ENCODE peak calls at places on chromosome 11, in eight cellular contexts. E is CD8-positive, alpha-beta T cell; D is GM06990; W is heart right ventricle; L is heart left ventricle; A is fibroblast of lung; G is brain microvascular endothelial cell; Y is lung. V is an unnamed sample.
A peak's percentile ranks its signal among the peaks of the same experiment; 100 is the strongest.

GRCh38 chr11:106482920-106483761 is 405.7 kb downstream of the AASDHPPT start:
- DNase-seq in A (peak; percentile 92), G (peak; percentile 66), Y (no peak), E (no peak), L (no peak), W (no peak), D (no peak), V (peak; percentile 38)

GRCh38 chr11:121841487-121842167 is 274.4 kb downstream of the BLID start:
- DNase-seq in Y (no peak), W (no peak), G (peak; percentile 81), A (peak; percentile 94), E (no peak), L (no peak), D (no peak), V (peak; percentile 81)

GRCh38 chr11:2173150-2173693 is 1.6 kb upstream of the TH start:
- DNase-seq in L (no peak), A (no peak), G (no peak), D (no peak), W (no peak), Y (no peak), E (no peak), V (no peak)

GRCh38 chr11:77619576-77620198 is 17.9 kb downstream of the CLNS1A start:
- DNase-seq in G (no peak), Y (no peak), L (no peak), W (no peak), D (no peak), A (peak; percentile 42), E (no peak), V (no peak)

GRCh38 chr11:125975634-125976033 is 29.8 kb downstream of the VSIG10L2 start:
- DNase-seq in W (no peak), D (no peak), L (no peak), A (no peak), G (no peak), E (no peak), Y (no peak), V (no peak)

GRCh38 chr11:28606930-28607329 is 498.7 kb downstream of the METTL15 start:
- DNase-seq in L (no peak), D (no peak), Y (no peak), W (no peak), E (no peak), G (peak; percentile 4), A (peak; percentile 11), V (peak; percentile 12)

GRCh38 chr11:111387318-111387863 is 8.3 kb upstream of the POU2AF1 start:
- DNase-seq in W (no peak), Y (peak; percentile 82), A (no peak), L (no peak), E (no peak), G (no peak), D (no peak), V (no peak)

GRCh38 chr11:63573881-63574855 is 11.0 kb upstream of the PLAAT2 start:
- DNase-seq in G (peak; percentile 87), E (peak; percentile 21), Y (peak; percentile 60), A (peak; percentile 66), D (no peak), W (peak; percentile 69), L (peak; percentile 61), V (no peak)

GRCh38 chr11:45411221-45411946 is 125.2 kb upstream of the SYT13 start:
- DNase-seq in L (no peak), E (no peak), G (peak; percentile 14), W (no peak), A (peak; percentile 22), Y (no peak), D (no peak), V (no peak)

GRCh38 chr11:707817-708420 is 1.9 kb downstream of the EPS8L2 start:
- DNase-seq in D (no peak), L (no peak), W (no peak), A (peak; percentile 27), G (no peak), Y (peak; percentile 79), E (no peak), V (no peak)

GRCh38 chr11:119505861-119506260 is 82.9 kb upstream of the THY1 start:
- DNase-seq in Y (no peak), D (no peak), L (no peak), W (no peak), E (no peak), A (peak; percentile 72), G (no peak), V (no peak)

GRCh38 chr11:11843233-11843632 is 1.5 kb downstream of the USP47 start:
- DNase-seq in E (no peak), L (no peak), D (no peak), G (peak; percentile 63), W (no peak), Y (no peak), A (peak; percentile 80), V (no peak)

GRCh38 chr11:133064152-133064877 is 468.0 kb downstream of the OPCML start:
- DNase-seq in W (peak; percentile 69), E (no peak), G (peak; percentile 68), L (peak; percentile 68), Y (peak; percentile 76), D (no peak), A (peak; percentile 84), V (no peak)
- H3K4me3 ChIP-seq in W (peak overlapping the region; percentile 46), E (no peak overlapping the region), G (peak overlapping the region; percentile 63), L (peak overlapping the region; percentile 14), Y (peak overlapping the region; percentile 33), D (no peak overlapping the region), A (peak overlapping the region; percentile 63), V (no peak overlapping the region)

GRCh38 chr11:75792127-75792731 is 22.8 kb upstream of the UVRAG start:
- DNase-seq in G (no peak), D (no peak), W (no peak), E (no peak), Y (no peak), A (no peak), L (no peak), V (no peak)

GRCh38 chr11:75795276-75796090 is 19.5 kb upstream of the UVRAG start:
- DNase-seq in E (no peak), L (no peak), A (no peak), Y (no peak), D (no peak), W (no peak), G (no peak), V (no peak)

GRCh38 chr11:75790986-75791385 is 22.4 kb downstream of the DGAT2 start:
- DNase-seq in L (no peak), A (no peak), W (no peak), Y (no peak), G (no peak), D (no peak), E (no peak), V (no peak)

GRCh38 chr11:75793966-75794365 is 21.0 kb upstream of the UVRAG start:
- DNase-seq in L (no peak), G (no peak), A (no peak), W (no peak), Y (no peak), E (no peak), D (no peak), V (no peak)

GRCh38 chr11:75792997-75793800 is 21.8 kb upstream of the UVRAG start:
- DNase-seq in Y (no peak), G (no peak), D (no peak), L (peak; percentile 24), A (no peak), E (no peak), W (no peak), V (no peak)
- H3K4me3 ChIP-seq in Y (no peak overlapping the region), G (no peak overlapping the region), D (no peak overlapping the region), L (no peak overlapping the region), A (no peak overlapping the region), E (no peak overlapping the region), W (no peak overlapping the region), V (no peak overlapping the region)

DNA sequence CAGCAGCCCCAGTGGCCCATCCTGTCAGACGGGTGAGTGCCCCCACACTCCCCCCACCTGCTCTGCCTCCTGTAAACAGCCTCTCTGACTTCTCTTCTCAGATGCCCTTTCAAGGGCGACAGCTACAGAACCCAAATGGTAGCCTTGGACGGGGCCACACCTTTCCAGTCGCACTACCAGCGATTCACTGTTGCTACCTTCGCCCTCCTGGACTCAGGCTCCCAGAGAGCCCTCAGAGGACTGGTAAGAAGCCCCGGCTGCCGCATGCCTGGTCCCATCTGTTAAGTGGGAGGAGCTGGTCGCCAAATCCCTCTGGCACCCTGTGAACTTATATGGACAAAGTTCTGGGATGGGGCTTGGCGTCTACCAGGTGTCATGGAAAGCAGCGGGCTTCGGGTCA is 6.2 kb downstream of the ZP1 start:
- DNase-seq in D (no peak), Y (no peak), L (no peak), G (no peak), E (no peak), A (no peak), W (no peak), V (no peak)
- H3K4me3 ChIP-seq in D (no peak overlapping the region), Y (no peak overlapping the region), L (no peak overlapping the region), G (no peak overlapping the region), E (no peak overlapping the region), A (no peak overlapping the region), W (no peak overlapping the region), V (no peak overlapping the region)

GRCh38 chr11:102291831-102292230 is 25.5 kb upstream of the BIRC3 start:
- DNase-seq in Y (no peak), L (no peak), D (no peak), A (no peak), G (no peak), W (no peak), E (no peak), V (no peak)

GRCh38 chr11:102288745-102289083 is 28.6 kb upstream of the BIRC3 start:
- DNase-seq in G (no peak), E (no peak), L (no peak), A (no peak), D (no peak), W (no peak), Y (no peak), V (no peak)

GRCh38 chr11:102286292-102286691 is 31.0 kb upstream of the BIRC3 start:
- DNase-seq in D (no peak), Y (no peak), W (no peak), G (no peak), A (no peak), E (no peak), L (no peak), V (no peak)

GRCh38 chr11:102289510-102290078 is 27.7 kb upstream of the BIRC3 start:
- DNase-seq in D (no peak), E (no peak), Y (no peak), A (no peak), G (no peak), W (no peak), L (no peak), V (no peak)

DNA sequence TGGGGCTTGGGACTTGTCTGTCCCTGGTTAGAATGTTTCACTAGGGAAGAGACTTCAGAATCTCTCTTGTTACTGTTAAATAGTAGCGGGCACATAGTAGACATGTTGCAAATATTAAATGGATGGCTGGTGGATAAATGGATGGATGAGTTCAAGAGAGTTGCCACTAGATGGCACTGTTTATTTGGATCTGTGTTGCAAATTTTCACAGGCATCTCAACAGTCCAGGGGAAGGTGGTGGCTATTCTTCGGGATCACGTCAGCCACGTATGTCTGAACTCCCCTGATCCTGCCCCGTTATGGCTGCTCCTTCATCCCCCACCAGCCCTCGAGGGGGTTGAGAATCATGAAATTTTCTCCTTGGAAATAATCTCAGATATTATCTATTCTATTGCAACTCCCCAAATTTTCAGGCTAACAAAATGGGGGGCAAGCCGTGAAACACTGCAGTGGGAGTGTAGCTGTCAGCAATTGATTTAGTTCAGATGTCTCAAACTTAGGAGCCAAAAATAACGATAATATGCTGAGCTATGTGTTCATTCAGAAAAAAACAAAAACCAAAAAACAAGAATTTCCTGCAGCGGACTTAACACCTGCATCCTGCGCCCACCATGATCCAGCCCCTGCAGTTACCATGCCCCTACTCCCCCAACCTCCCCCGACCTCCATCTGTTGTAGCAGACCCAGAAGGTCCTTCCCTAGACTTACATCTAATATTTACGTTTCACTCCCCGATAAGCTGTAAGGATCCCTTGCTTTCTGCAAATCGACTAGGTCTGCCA is 29.1 kb upstream of the BIRC3 start:
- DNase-seq in E (no peak), D (peak; percentile 37), W (peak; percentile 55), Y (peak; percentile 46), G (peak; percentile 77), A (peak; percentile 70), L (peak; percentile 28), V (peak; percentile 69)
- H3K4me3 ChIP-seq in E (no peak overlapping the region), D (no peak overlapping the region), W (no peak overlapping the region), Y (no peak overlapping the region), G (peak overlapping the region; percentile 3), A (peak overlapping the region; percentile 18), L (no peak overlapping the region), V (no peak overlapping the region)